ENCODE peak calls at places on chromosomes 11 and 22, in five cellular contexts. One of them, this sample, is unnamed.

GRCh38 chr22:21818487-21819182 is 48.8 kb downstream of the MAPK1 start:
- DNase-seq in NB4: peak
- DNase-seq in A549: no peak
- DNase-seq in HCT116: no peak
- DNase-seq in H1: no peak
- DNase-seq in this sample: no peak

GRCh38 chr11:86147004-86147403 is 78.1 kb upstream of the PICALM start:
- DNase-seq in NB4: no peak
- DNase-seq in HCT116: no peak
- DNase-seq in A549: no peak
- DNase-seq in H1: no peak
- DNase-seq in this sample: no peak

GRCh38 chr11:115929618-115930129 is 425.5 kb upstream of the CADM1 start:
- DNase-seq in NB4: no peak
- DNase-seq in H1: no peak
- DNase-seq in A549: no peak
- DNase-seq in HCT116: no peak
- DNase-seq in this sample: no peak

GRCh38 chr11:117520201-117520600 is 192.5 kb downstream of the CEP164 start:
- DNase-seq in NB4: no peak
- DNase-seq in H1: no peak
- DNase-seq in A549: no peak
- DNase-seq in HCT116: no peak
- DNase-seq in this sample: no peak

GRCh38 chr11:122769126-122769780 is 69.0 kb upstream of the CRTAM start:
- DNase-seq in H1: no peak
- DNase-seq in HCT116: no peak
- DNase-seq in A549: no peak
- DNase-seq in NB4: no peak
- DNase-seq in this sample: no peak

GRCh38 chr11:47688986-47689385 is 26.2 kb downstream of the AGBL2 start:
- DNase-seq in H1: no peak
- DNase-seq in A549: no peak
- DNase-seq in HCT116: no peak
- DNase-seq in NB4: no peak
- DNase-seq in this sample: no peak

GRCh38 chr11:70078095-70078795 is at the start of gene ANO1:
- DNase-seq in A549: no peak
- DNase-seq in H1: no peak
- DNase-seq in NB4: no peak
- DNase-seq in HCT116: no peak
- DNase-seq in this sample: no peak

GRCh38 chr22:46956498-46957215 is 194.2 kb downstream of the TBC1D22A start:
- DNase-seq in H1: no peak
- DNase-seq in HCT116: no peak
- DNase-seq in A549: no peak
- DNase-seq in NB4: no peak
- DNase-seq in this sample: no peak

GRCh38 chr22:11307996-11308395 is 4220.0 kb upstream of the OR11H1 start:
- DNase-seq in HCT116: no peak
- DNase-seq in NB4: no peak
- DNase-seq in H1: no peak
- DNase-seq in A549: no peak
- DNase-seq in this sample: no peak

GRCh38 chr11:45106440-45106839 is 40.0 kb upstream of the PRDM11 start:
- DNase-seq in NB4: no peak
- DNase-seq in A549: no peak
- DNase-seq in H1: no peak
- DNase-seq in HCT116: no peak
- DNase-seq in this sample: no peak

GRCh38 chr11:77082838-77083552 is 16.2 kb downstream of the CAPN5 start:
- DNase-seq in HCT116: no peak
- DNase-seq in H1: no peak
- DNase-seq in A549: no peak
- DNase-seq in NB4: no peak
- DNase-seq in this sample: no peak

GRCh38 chr11:128392259-128392658 is 195.1 kb downstream of the ETS1 start:
- DNase-seq in NB4: no peak
- DNase-seq in H1: no peak
- DNase-seq in A549: no peak
- DNase-seq in HCT116: no peak
- DNase-seq in this sample: no peak

GRCh38 chr11:60831143-60831500 is 10.8 kb upstream of the CCDC86 start:
- DNase-seq in NB4: peak
- DNase-seq in HCT116: peak
- DNase-seq in H1: peak
- DNase-seq in A549: peak
- DNase-seq in this sample: peak

GRCh38 chr22:18970180-18970947 is 34.3 kb upstream of the PRODH start:
- DNase-seq in HCT116: no peak
- DNase-seq in H1: no peak
- DNase-seq in A549: peak
- DNase-seq in NB4: peak
- DNase-seq in this sample: no peak

GRCh38 chr11:72144807-72145565 is 9.5 kb downstream of the FOLR3 start:
- DNase-seq in H1: no peak
- DNase-seq in NB4: no peak
- DNase-seq in HCT116: no peak
- DNase-seq in A549: no peak
- DNase-seq in this sample: no peak

GRCh38 chr22:31958625-31959239 is 14.4 kb downstream of the YWHAH start:
- DNase-seq in NB4: no peak
- DNase-seq in A549: no peak
- DNase-seq in H1: no peak
- DNase-seq in HCT116: no peak
- DNase-seq in this sample: no peak

GRCh38 chr11:26878959-26879581 is 114.8 kb upstream of the FIBIN start:
- DNase-seq in H1: no peak
- DNase-seq in HCT116: no peak
- DNase-seq in A549: no peak
- DNase-seq in NB4: no peak
- DNase-seq in this sample: no peak

GRCh38 chr22:38271927-38272372 is 860 bp downstream of the TMEM184B start:
- DNase-seq in NB4: no peak
- DNase-seq in HCT116: no peak
- DNase-seq in A549: no peak
- DNase-seq in H1: peak
- DNase-seq in this sample: no peak

GRCh38 chr11:66936326-66936725 is 21.9 kb downstream of the PC start:
- DNase-seq in A549: no peak
- DNase-seq in NB4: peak
- DNase-seq in HCT116: no peak
- DNase-seq in H1: no peak
- DNase-seq in this sample: peak

GRCh38 chr22:43488937-43489336 is 77.1 kb downstream of the MPPED1 start:
- DNase-seq in HCT116: no peak
- DNase-seq in H1: no peak
- DNase-seq in A549: no peak
- DNase-seq in NB4: no peak
- DNase-seq in this sample: no peak

GRCh38 chr22:28474248-28474647 is 205.4 kb downstream of the TTC28 start:
- DNase-seq in H1: no peak
- DNase-seq in A549: no peak
- DNase-seq in HCT116: no peak
- DNase-seq in NB4: no peak
- DNase-seq in this sample: no peak
- TF ChIP-seq MAX in H1: no peak
- TF ChIP-seq MAX in A549: no peak
- TF ChIP-seq MAX in HCT116: no peak
- TF ChIP-seq MAX in NB4: no peak
- TF ChIP-seq MAX in this sample: no peak

DNA sequence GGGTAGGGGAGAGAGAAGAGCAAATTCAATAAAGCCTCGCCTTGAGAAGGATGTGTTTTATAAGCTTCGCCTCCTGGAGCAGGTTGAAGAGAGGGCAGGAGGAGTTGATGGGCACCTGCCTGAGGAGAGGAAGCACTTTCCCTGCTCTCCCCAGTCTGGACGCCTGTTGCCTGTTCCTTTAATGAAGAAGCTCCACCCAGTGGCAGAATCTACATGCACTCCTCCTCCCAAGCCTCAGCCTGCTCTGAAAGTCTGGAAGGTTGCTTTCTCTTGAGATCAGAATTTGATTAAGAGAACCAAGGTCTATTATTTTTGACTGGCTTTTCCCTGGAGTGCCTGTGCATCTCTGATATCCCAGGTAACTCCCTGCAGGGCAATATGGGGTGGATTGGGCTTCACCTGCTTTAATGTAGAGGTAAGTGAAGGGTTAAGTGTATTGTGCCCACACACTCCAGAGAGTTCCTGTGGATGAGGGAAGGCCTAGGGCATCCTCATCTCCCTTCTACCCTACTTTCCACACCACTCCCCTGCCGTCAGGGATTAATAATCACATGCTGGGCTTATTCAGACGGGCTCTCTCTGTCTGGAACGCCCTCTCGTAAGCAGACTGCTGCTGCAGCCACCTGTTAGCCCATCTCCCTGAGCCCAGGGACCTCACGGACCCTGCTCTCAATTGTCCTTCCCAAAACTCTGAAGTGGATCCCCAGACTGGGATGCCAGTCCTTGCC is 22.3 kb downstream of the NTM start:
- DNase-seq in H1: peak
- DNase-seq in A549: no peak
- DNase-seq in HCT116: no peak
- DNase-seq in NB4: peak
- DNase-seq in this sample: no peak
- TF ChIP-seq MAX in H1: no peak
- TF ChIP-seq MAX in A549: no peak
- TF ChIP-seq MAX in HCT116: no peak
- TF ChIP-seq MAX in NB4: no peak
- TF ChIP-seq MAX in this sample: no peak

DNA sequence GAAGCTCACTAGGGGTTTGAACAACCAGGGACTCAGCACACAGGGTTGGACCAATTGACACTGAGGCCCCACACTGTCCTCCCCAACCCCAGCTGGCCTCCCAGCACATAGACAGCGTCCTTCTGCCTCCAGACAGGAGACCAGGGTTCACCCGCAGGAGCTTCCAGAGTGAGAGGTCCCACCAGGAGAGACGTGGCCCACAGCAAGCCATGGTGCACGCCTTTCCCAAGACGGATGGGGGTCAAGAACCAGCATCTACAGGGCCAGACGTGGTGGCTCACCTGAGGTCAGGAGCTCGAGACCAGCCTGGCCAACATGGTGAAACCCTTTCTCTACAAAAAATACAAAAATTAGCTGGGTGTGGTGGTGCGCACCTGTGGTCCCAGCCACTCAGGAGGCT is 12.1 kb upstream of the SIGIRR start:
- DNase-seq in H1: no peak
- DNase-seq in NB4: no peak
- DNase-seq in HCT116: no peak
- DNase-seq in A549: no peak
- DNase-seq in this sample: no peak
- TF ChIP-seq MAX in H1: no peak
- TF ChIP-seq MAX in NB4: no peak
- TF ChIP-seq MAX in HCT116: no peak
- TF ChIP-seq MAX in A549: no peak
- TF ChIP-seq MAX in this sample: no peak

GRCh38 chr11:69054397-69055211 is 5.9 kb downstream of the TPCN2 start:
- DNase-seq in A549: no peak
- DNase-seq in H1: no peak
- DNase-seq in HCT116: no peak
- DNase-seq in NB4: peak
- DNase-seq in this sample: no peak
- TF ChIP-seq MAX in A549: no peak
- TF ChIP-seq MAX in H1: no peak
- TF ChIP-seq MAX in HCT116: no peak
- TF ChIP-seq MAX in NB4: no peak
- TF ChIP-seq MAX in this sample: no peak

DNA sequence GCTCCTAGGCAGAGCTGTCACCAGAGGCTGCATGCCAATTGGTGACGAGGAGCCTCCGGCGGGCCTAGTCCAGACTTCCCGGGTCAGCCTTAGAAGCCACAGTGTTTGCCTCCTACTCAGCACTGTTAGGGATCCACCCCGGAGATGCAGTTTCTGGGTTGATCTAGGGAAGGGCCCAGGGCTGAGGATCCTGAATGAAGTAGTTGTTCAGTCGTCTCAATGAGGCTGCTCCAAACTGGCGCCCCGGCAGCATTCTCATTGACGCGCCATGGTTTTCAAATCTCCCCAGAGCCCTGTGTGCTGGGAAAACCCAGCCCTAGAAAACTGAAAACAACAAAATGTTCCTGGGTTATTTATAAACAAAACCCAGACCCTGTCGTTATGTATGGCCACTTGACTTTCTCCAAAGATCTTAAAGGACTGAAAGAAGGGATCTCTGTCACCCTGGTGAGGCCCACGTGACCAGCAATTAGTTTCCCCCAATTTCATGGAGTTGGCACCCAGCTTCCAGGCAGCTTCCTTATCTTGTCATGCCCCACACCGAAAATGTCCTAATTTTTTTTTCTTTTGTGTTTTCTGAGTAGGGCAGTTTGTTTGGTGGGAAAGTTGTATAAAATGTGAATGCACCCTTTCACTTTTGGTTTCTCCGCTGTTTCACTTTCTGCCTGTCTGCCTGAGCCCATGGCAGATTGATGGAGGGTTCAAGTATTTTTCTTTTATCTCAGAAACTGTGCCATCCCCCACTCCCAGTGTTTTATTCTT is 2.0 kb upstream of the EHD1 start:
- DNase-seq in NB4: no peak
- DNase-seq in A549: no peak
- DNase-seq in HCT116: no peak
- DNase-seq in H1: no peak
- DNase-seq in this sample: no peak
- TF ChIP-seq MAX in NB4: no peak
- TF ChIP-seq MAX in A549: no peak
- TF ChIP-seq MAX in HCT116: no peak
- TF ChIP-seq MAX in H1: no peak
- TF ChIP-seq MAX in this sample: no peak

GRCh38 chr11:56750190-56750589 is 1.7 kb upstream of the OR9G4 start:
- DNase-seq in NB4: peak
- DNase-seq in HCT116: no peak
- DNase-seq in A549: no peak
- DNase-seq in H1: peak
- DNase-seq in this sample: peak
- TF ChIP-seq MAX in NB4: no peak
- TF ChIP-seq MAX in HCT116: no peak
- TF ChIP-seq MAX in A549: no peak
- TF ChIP-seq MAX in H1: no peak
- TF ChIP-seq MAX in this sample: no peak

GRCh38 chr11:19498986-19499669 is 213.5 kb upstream of the NAV2 start:
- DNase-seq in H1: no peak
- DNase-seq in HCT116: no peak
- DNase-seq in NB4: no peak
- DNase-seq in A549: no peak
- DNase-seq in this sample: no peak
- TF ChIP-seq MAX in H1: no peak
- TF ChIP-seq MAX in HCT116: no peak
- TF ChIP-seq MAX in NB4: no peak
- TF ChIP-seq MAX in A549: no peak
- TF ChIP-seq MAX in this sample: no peak